ENCODE peak calls at places on chromosomes 4 and X, in four cellular contexts. X is K562, R is HCT116, J is H1. Q is an unnamed sample.

GRCh38 chr4:20362148-20362547 is 110.4 kb downstream of the SLIT2 start:
- DNase-seq in X (no peak), R (no peak), J (no peak), Q (no peak)

GRCh38 chr4:138494931-138495330 is 252.8 kb upstream of the SLC7A11 start:
- DNase-seq in X (no peak), R (peak), J (peak), Q (peak)

GRCh38 chrX:106957856-106958255 is 37.7 kb downstream of the CLDN2 start:
- DNase-seq in X (no peak), R (no peak), J (no peak), Q (no peak)

GRCh38 chr4:3342182-3342854 is 49.5 kb downstream of the RGS12 start:
- DNase-seq in X (no peak), R (no peak), J (no peak), Q (no peak)

GRCh38 chr4:55722132-55722531 is 86.0 kb upstream of the NMU start:
- DNase-seq in X (no peak), R (no peak), J (no peak), Q (no peak)

GRCh38 chrX:48511561-48511960 is 2.8 kb downstream of the PORCN start:
- DNase-seq in X (no peak), R (no peak), J (peak), Q (no peak)

GRCh38 chr4:124757121-124757520 is 44.6 kb upstream of the ANKRD50 start:
- DNase-seq in X (no peak), R (no peak), J (no peak), Q (no peak)

GRCh38 chr4:82491251-82491960 is 61.0 kb downstream of the ENOPH1 start:
- DNase-seq in X (no peak), R (no peak), J (no peak), Q (no peak)

GRCh38 chr4:7048642-7049041 is 5.5 kb downstream of the TADA2B start:
- DNase-seq in X (no peak), R (no peak), J (no peak), Q (no peak)

GRCh38 chr4:11004818-11005217 is 320.2 kb upstream of the CLNK start:
- DNase-seq in X (no peak), R (no peak), J (no peak), Q (no peak)
- TF ChIP-seq EGR1 in X (no peak), R (no peak), J (no peak), Q (no peak)

GRCh38 chrX:121853762-121854613 is 806.6 kb downstream of the GLUD2 start:
- DNase-seq in X (no peak), R (no peak), J (no peak), Q (no peak)

GRCh38 chrX:121854614-121854911 is 807.2 kb downstream of the GLUD2 start:
- DNase-seq in X (no peak), R (no peak), J (no peak), Q (no peak)

GRCh38 chrX:121851033-121851432 is 803.6 kb downstream of the GLUD2 start:
- DNase-seq in X (no peak), R (no peak), J (no peak), Q (no peak)
- TF ChIP-seq EGR1 in X (no peak), R (no peak), J (no peak), Q (no peak)

GRCh38 chrX:133938530-133938929 is 46.9 kb downstream of the GPC3 start:
- DNase-seq in X (no peak), R (no peak), J (no peak), Q (no peak)
- TF ChIP-seq EGR1 in X (no peak), R (no peak), J (no peak), Q (no peak)

GRCh38 chr4:96354036-96354712 is 514.3 kb downstream of the PDHA2 start:
- DNase-seq in X (no peak), R (no peak), J (no peak), Q (no peak)
- TF ChIP-seq EGR1 in X (no peak), R (no peak), J (no peak), Q (no peak)

GRCh38 chr4:143337600-143338287 is 1.1 kb downstream of the GAB1 start:
- DNase-seq in X (no peak), R (no peak), J (no peak), Q (no peak)

GRCh38 chr4:143338313-143338712 is 1.6 kb downstream of the GAB1 start:
- DNase-seq in X (no peak), R (no peak), J (no peak), Q (no peak)

GRCh38 chr4:143335979-143336827 is 473 bp upstream of the GAB1 start:
- DNase-seq in X (peak), R (no peak), J (peak), Q (no peak)

GRCh38 chr4:143339497-143339896 is 2.8 kb downstream of the GAB1 start:
- DNase-seq in X (no peak), R (no peak), J (no peak), Q (no peak)

DNA sequence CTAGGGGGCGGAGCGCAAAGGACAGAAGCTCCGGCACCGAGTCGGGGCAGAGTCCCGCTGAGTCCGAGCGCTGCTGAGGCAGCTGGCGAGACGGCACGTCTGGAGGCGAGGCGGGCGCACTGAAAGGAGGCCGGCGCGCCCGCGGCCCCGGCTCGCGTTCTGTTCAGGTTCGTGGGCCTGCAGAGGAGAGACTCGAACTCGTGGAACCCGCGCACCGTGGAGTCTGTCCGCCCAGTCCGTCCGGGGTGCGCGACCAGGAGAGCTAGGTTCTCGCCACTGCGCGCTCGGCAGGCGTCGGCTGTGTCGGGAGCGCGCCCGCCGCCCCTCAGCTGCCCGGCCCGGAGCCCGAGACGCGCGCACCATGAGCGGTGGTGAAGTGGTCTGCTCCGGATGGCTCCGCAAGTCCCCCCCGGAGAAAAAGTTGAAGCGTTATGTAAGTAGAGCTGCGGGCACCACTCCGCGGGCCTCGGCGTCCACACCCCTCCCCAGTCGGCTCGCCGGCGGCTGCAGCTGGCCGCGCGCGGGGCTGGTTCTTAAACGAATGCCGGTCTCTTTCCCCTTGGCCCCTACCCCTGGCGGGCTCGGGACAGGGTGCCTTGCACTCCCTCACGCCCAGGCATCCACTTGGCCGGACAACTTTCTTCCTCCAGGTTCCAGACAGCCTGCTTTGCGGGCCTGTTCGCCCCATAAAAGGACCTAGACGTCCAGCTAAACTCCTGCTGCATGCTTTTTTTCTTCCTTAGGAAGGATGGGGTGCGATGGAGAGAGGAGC is at the start of gene GAB1:
- DNase-seq in X (peak), R (no peak), J (peak), Q (no peak)
- TF ChIP-seq EGR1 in X (no peak), R (no peak), J (no peak), Q (no peak)